ENCODE peak calls at places on chromosomes 13 and 19, in nine cellular contexts. One of them, this sample, is unnamed.

GRCh38 chr19:8334458-8335342 is 8.4 kb downstream of the KANK3 start:
- DNase-seq in colonic mucosa: peak
- DNase-seq in CD4-positive, alpha-beta T cell: no peak
- DNase-seq in esophagus squamous epithelium: no peak
- DNase-seq in AG10803: peak
- DNase-seq in breast epithelium: no peak
- DNase-seq in heart left ventricle: peak
- DNase-seq in IMR-90: peak
- DNase-seq in SK-N-SH: peak
- DNase-seq in this sample: no peak

GRCh38 chr13:100542546-100543156 is 45.9 kb downstream of the GGACT start:
- DNase-seq in colonic mucosa: no peak
- DNase-seq in CD4-positive, alpha-beta T cell: no peak
- DNase-seq in esophagus squamous epithelium: no peak
- DNase-seq in AG10803: peak
- DNase-seq in breast epithelium: no peak
- DNase-seq in heart left ventricle: no peak
- DNase-seq in IMR-90: peak
- DNase-seq in SK-N-SH: no peak
- DNase-seq in this sample: no peak

GRCh38 chr13:19845758-19846157 is 17.7 kb downstream of the ZMYM5 start:
- DNase-seq in colonic mucosa: peak
- DNase-seq in CD4-positive, alpha-beta T cell: no peak
- DNase-seq in esophagus squamous epithelium: no peak
- DNase-seq in AG10803: peak
- DNase-seq in breast epithelium: no peak
- DNase-seq in heart left ventricle: peak
- DNase-seq in IMR-90: peak
- DNase-seq in SK-N-SH: peak
- DNase-seq in this sample: no peak

GRCh38 chr19:15563325-15563794 is 51.7 kb upstream of the CYP4F8 start:
- DNase-seq in colonic mucosa: peak
- DNase-seq in CD4-positive, alpha-beta T cell: no peak
- DNase-seq in esophagus squamous epithelium: no peak
- DNase-seq in AG10803: no peak
- DNase-seq in breast epithelium: no peak
- DNase-seq in heart left ventricle: peak
- DNase-seq in IMR-90: no peak
- DNase-seq in SK-N-SH: peak
- DNase-seq in this sample: no peak

GRCh38 chr19:21581646-21582045 is 76.2 kb downstream of the ZNF429 start:
- DNase-seq in colonic mucosa: no peak
- DNase-seq in CD4-positive, alpha-beta T cell: no peak
- DNase-seq in esophagus squamous epithelium: no peak
- DNase-seq in AG10803: no peak
- DNase-seq in breast epithelium: no peak
- DNase-seq in heart left ventricle: no peak
- DNase-seq in IMR-90: no peak
- DNase-seq in SK-N-SH: no peak
- DNase-seq in this sample: no peak

GRCh38 chr19:28889941-28890645 is 322.9 kb downstream of the UQCRFS1 start:
- DNase-seq in colonic mucosa: no peak
- DNase-seq in CD4-positive, alpha-beta T cell: no peak
- DNase-seq in esophagus squamous epithelium: no peak
- DNase-seq in AG10803: no peak
- DNase-seq in breast epithelium: no peak
- DNase-seq in heart left ventricle: no peak
- DNase-seq in IMR-90: no peak
- DNase-seq in SK-N-SH: no peak
- DNase-seq in this sample: no peak

GRCh38 chr13:112249644-112250610 is 126.2 kb upstream of the SPACA7 start:
- DNase-seq in colonic mucosa: peak
- DNase-seq in CD4-positive, alpha-beta T cell: no peak
- DNase-seq in esophagus squamous epithelium: no peak
- DNase-seq in AG10803: no peak
- DNase-seq in breast epithelium: no peak
- DNase-seq in heart left ventricle: no peak
- DNase-seq in IMR-90: no peak
- DNase-seq in SK-N-SH: no peak
- DNase-seq in this sample: peak

GRCh38 chr19:8487137-8487851 is 15.1 kb downstream of the PRAM1 start:
- DNase-seq in colonic mucosa: no peak
- DNase-seq in CD4-positive, alpha-beta T cell: peak
- DNase-seq in esophagus squamous epithelium: no peak
- DNase-seq in AG10803: no peak
- DNase-seq in breast epithelium: no peak
- DNase-seq in heart left ventricle: peak
- DNase-seq in IMR-90: no peak
- DNase-seq in SK-N-SH: no peak
- DNase-seq in this sample: peak

GRCh38 chr13:36858285-36858684 is 39.3 kb downstream of the RFXAP start:
- DNase-seq in colonic mucosa: no peak
- DNase-seq in CD4-positive, alpha-beta T cell: no peak
- DNase-seq in esophagus squamous epithelium: no peak
- DNase-seq in AG10803: peak
- DNase-seq in breast epithelium: no peak
- DNase-seq in heart left ventricle: no peak
- DNase-seq in IMR-90: peak
- DNase-seq in SK-N-SH: peak
- DNase-seq in this sample: no peak

GRCh38 chr19:35034005-35034502 is 3.8 kb downstream of the SCN1B start:
- DNase-seq in colonic mucosa: no peak
- DNase-seq in CD4-positive, alpha-beta T cell: no peak
- DNase-seq in esophagus squamous epithelium: no peak
- DNase-seq in AG10803: no peak
- DNase-seq in breast epithelium: no peak
- DNase-seq in heart left ventricle: no peak
- DNase-seq in IMR-90: no peak
- DNase-seq in SK-N-SH: no peak
- DNase-seq in this sample: no peak

GRCh38 chr13:64546371-64546770 is 2683.8 kb downstream of the PCDH9 start:
- DNase-seq in colonic mucosa: no peak
- DNase-seq in CD4-positive, alpha-beta T cell: no peak
- DNase-seq in esophagus squamous epithelium: no peak
- DNase-seq in AG10803: no peak
- DNase-seq in breast epithelium: no peak
- DNase-seq in heart left ventricle: no peak
- DNase-seq in IMR-90: no peak
- DNase-seq in SK-N-SH: no peak
- DNase-seq in this sample: no peak

GRCh38 chr13:53098455-53098854 is 69.8 kb downstream of the OLFM4 start:
- DNase-seq in colonic mucosa: no peak
- DNase-seq in CD4-positive, alpha-beta T cell: no peak
- DNase-seq in esophagus squamous epithelium: no peak
- DNase-seq in AG10803: no peak
- DNase-seq in breast epithelium: no peak
- DNase-seq in heart left ventricle: no peak
- DNase-seq in IMR-90: no peak
- DNase-seq in SK-N-SH: no peak
- DNase-seq in this sample: no peak

GRCh38 chr19:2246801-2247361 is 2.2 kb upstream of the AMH start:
- DNase-seq in colonic mucosa: no peak
- DNase-seq in CD4-positive, alpha-beta T cell: no peak
- DNase-seq in esophagus squamous epithelium: no peak
- DNase-seq in AG10803: peak
- DNase-seq in breast epithelium: no peak
- DNase-seq in heart left ventricle: peak
- DNase-seq in IMR-90: peak
- DNase-seq in SK-N-SH: peak
- DNase-seq in this sample: no peak

GRCh38 chr19:52557231-52557995 is 12.7 kb upstream of the ZNF701 start:
- DNase-seq in colonic mucosa: no peak
- DNase-seq in CD4-positive, alpha-beta T cell: no peak
- DNase-seq in esophagus squamous epithelium: no peak
- DNase-seq in AG10803: no peak
- DNase-seq in breast epithelium: no peak
- DNase-seq in heart left ventricle: no peak
- DNase-seq in IMR-90: no peak
- DNase-seq in SK-N-SH: no peak
- DNase-seq in this sample: no peak

GRCh38 chr19:52554216-52554971 is 15.7 kb upstream of the ZNF701 start:
- DNase-seq in colonic mucosa: no peak
- DNase-seq in CD4-positive, alpha-beta T cell: no peak
- DNase-seq in esophagus squamous epithelium: no peak
- DNase-seq in AG10803: no peak
- DNase-seq in breast epithelium: no peak
- DNase-seq in heart left ventricle: no peak
- DNase-seq in IMR-90: no peak
- DNase-seq in SK-N-SH: no peak
- DNase-seq in this sample: no peak
- TF ChIP-seq CTCF in colonic mucosa: no peak
- TF ChIP-seq CTCF in CD4-positive, alpha-beta T cell: no peak
- TF ChIP-seq CTCF in esophagus squamous epithelium: no peak
- TF ChIP-seq CTCF in AG10803: no peak
- TF ChIP-seq CTCF in breast epithelium: no peak
- TF ChIP-seq CTCF in heart left ventricle: no peak
- TF ChIP-seq CTCF in IMR-90: no peak
- TF ChIP-seq CTCF in SK-N-SH: no peak
- TF ChIP-seq CTCF in this sample: no peak

DNA sequence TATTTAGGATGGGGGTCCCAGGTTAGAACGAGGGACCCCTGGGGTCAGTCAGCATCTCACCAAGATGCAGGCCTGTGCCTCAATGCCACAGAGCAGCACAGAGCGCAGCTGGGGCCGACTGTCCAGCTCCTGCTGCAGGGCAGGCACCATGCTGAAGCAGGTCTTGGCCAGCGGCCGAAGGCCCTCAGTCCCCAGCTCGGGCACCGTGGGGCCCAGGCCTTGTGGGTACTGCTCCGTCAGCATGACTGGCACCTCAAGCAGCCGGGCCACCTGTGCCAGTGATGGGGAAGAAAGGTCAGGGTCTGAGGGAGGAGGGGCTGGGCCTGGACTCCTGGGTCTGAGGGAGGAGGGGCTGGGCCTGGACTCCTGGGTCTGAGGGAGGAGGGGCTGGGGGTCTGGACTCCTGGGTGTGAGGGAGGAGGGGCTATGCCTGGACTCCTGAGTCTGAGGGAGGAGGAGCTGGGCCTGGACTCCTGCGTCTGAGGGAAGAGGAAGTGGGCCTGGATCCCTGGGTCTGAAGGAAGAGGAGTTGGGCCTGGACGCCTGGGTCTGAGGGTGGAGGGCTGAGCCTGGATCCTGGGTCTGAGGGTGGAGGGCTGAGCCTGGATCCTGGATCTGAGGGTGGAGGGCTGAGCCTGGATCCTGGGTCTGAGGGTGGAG is 5.7 kb downstream of the ISOC2 start:
- DNase-seq in colonic mucosa: no peak
- DNase-seq in CD4-positive, alpha-beta T cell: no peak
- DNase-seq in esophagus squamous epithelium: no peak
- DNase-seq in AG10803: no peak
- DNase-seq in breast epithelium: no peak
- DNase-seq in heart left ventricle: no peak
- DNase-seq in IMR-90: no peak
- DNase-seq in SK-N-SH: no peak
- DNase-seq in this sample: no peak
- TF ChIP-seq CTCF in colonic mucosa: no peak
- TF ChIP-seq CTCF in CD4-positive, alpha-beta T cell: no peak
- TF ChIP-seq CTCF in esophagus squamous epithelium: no peak
- TF ChIP-seq CTCF in AG10803: no peak
- TF ChIP-seq CTCF in breast epithelium: no peak
- TF ChIP-seq CTCF in heart left ventricle: no peak
- TF ChIP-seq CTCF in IMR-90: no peak
- TF ChIP-seq CTCF in SK-N-SH: no peak
- TF ChIP-seq CTCF in this sample: no peak

DNA sequence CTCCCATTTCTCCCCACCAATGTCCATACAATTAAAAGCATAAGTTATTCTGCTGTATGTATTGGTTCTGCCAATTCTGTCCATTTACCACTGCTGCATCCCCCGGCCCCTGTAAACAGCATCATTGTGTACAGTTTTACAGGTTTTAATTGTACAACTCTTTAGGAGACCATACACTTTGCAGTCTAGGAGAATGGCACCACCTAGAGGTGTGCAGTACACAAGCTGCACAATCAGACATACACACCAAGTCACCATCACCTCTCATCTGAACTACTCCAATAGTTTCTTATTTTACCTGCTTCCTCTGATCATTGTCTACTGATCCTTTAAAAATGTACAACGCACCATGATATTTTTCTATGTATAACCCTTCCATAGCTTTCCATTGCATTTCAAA is 855.9 kb upstream of the KLHL1 start:
- DNase-seq in colonic mucosa: no peak
- DNase-seq in CD4-positive, alpha-beta T cell: no peak
- DNase-seq in esophagus squamous epithelium: no peak
- DNase-seq in AG10803: no peak
- DNase-seq in breast epithelium: no peak
- DNase-seq in heart left ventricle: no peak
- DNase-seq in IMR-90: no peak
- DNase-seq in SK-N-SH: no peak
- DNase-seq in this sample: no peak
- TF ChIP-seq CTCF in colonic mucosa: no peak
- TF ChIP-seq CTCF in CD4-positive, alpha-beta T cell: no peak
- TF ChIP-seq CTCF in esophagus squamous epithelium: no peak
- TF ChIP-seq CTCF in AG10803: no peak
- TF ChIP-seq CTCF in breast epithelium: no peak
- TF ChIP-seq CTCF in heart left ventricle: no peak
- TF ChIP-seq CTCF in IMR-90: no peak
- TF ChIP-seq CTCF in SK-N-SH: peak
- TF ChIP-seq CTCF in this sample: no peak

GRCh38 chr19:39533791-39534190 is 1.1 kb upstream of the EID2B start:
- DNase-seq in colonic mucosa: no peak
- DNase-seq in CD4-positive, alpha-beta T cell: no peak
- DNase-seq in esophagus squamous epithelium: no peak
- DNase-seq in AG10803: no peak
- DNase-seq in breast epithelium: no peak
- DNase-seq in heart left ventricle: no peak
- DNase-seq in IMR-90: no peak
- DNase-seq in SK-N-SH: no peak
- DNase-seq in this sample: no peak

GRCh38 chr19:39532233-39533002 is at the start of gene EID2B:
- DNase-seq in colonic mucosa: peak
- DNase-seq in CD4-positive, alpha-beta T cell: peak
- DNase-seq in esophagus squamous epithelium: peak
- DNase-seq in AG10803: peak
- DNase-seq in breast epithelium: peak
- DNase-seq in heart left ventricle: peak
- DNase-seq in IMR-90: peak
- DNase-seq in SK-N-SH: peak
- DNase-seq in this sample: peak

GRCh38 chr19:39531834-39532232 is 819 bp downstream of the EID2B start:
- DNase-seq in colonic mucosa: no peak
- DNase-seq in CD4-positive, alpha-beta T cell: no peak
- DNase-seq in esophagus squamous epithelium: no peak
- DNase-seq in AG10803: no peak
- DNase-seq in breast epithelium: no peak
- DNase-seq in heart left ventricle: no peak
- DNase-seq in IMR-90: no peak
- DNase-seq in SK-N-SH: no peak
- DNase-seq in this sample: no peak

DNA sequence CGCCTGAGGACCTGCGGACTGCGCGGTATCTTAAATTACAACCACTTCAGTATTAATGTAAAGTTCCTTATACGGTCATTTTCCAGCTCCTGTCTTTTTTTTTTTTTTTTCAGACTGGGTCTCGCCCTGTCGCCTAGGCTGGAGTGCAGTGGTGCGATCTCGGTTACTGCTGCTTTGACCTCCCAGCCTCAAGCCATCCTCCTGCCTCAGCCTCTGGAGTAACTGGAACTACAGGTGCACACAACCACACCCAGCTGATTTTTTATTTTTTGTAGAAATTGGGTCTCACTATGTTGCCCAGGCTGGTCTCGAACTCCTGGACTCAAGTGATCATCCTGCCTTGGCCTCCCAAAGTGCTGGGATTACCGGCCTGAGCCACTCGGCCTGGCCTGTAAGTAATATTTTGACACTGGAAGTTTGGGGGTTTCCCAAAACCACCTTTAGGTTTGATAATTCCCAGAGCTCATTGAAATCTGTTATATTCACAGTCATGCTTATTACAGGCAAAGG is 406 bp upstream of the EID2B start:
- DNase-seq in colonic mucosa: no peak
- DNase-seq in CD4-positive, alpha-beta T cell: no peak
- DNase-seq in esophagus squamous epithelium: no peak
- DNase-seq in AG10803: no peak
- DNase-seq in breast epithelium: no peak
- DNase-seq in heart left ventricle: no peak
- DNase-seq in IMR-90: no peak
- DNase-seq in SK-N-SH: no peak
- DNase-seq in this sample: no peak
- TF ChIP-seq CTCF in colonic mucosa: no peak
- TF ChIP-seq CTCF in CD4-positive, alpha-beta T cell: peak
- TF ChIP-seq CTCF in esophagus squamous epithelium: no peak
- TF ChIP-seq CTCF in AG10803: no peak
- TF ChIP-seq CTCF in breast epithelium: no peak
- TF ChIP-seq CTCF in heart left ventricle: no peak
- TF ChIP-seq CTCF in IMR-90: no peak
- TF ChIP-seq CTCF in SK-N-SH: no peak
- TF ChIP-seq CTCF in this sample: no peak

This sample was measured in lung.